ENCODE peak calls at places on chromosomes 2 and 18, in five cellular contexts. P is iris pigment epithelial cell; V is body of pancreas; M is activated T-cell treated with anti-CD3 and anti-CD28 coated beads, Interleukin-2, amount 50 U/mL, for 72 hours; A is spleen. K is an unnamed sample.

GRCh38 chr2:231418820-231419640 is 23.5 kb downstream of the B3GNT7 start:
- DNase-seq in A (peak; percentile 37), P (no peak), M (no peak), V (no peak), K (no peak)

GRCh38 chr2:172427990-172428840 is 829 bp downstream of the ITGA6 start:
- DNase-seq in A (peak; percentile 88), V (peak; percentile 71), P (peak; percentile 26), M (peak; percentile 55), K (no peak)

GRCh38 chr18:74402806-74403433 is 54.2 kb downstream of the DIPK1C start:
- DNase-seq in P (no peak), V (no peak), A (no peak), M (no peak), K (no peak)

GRCh38 chr2:133657591-133657990 is 89.3 kb upstream of the NCKAP5 start:
- DNase-seq in A (no peak), P (peak; percentile 93), V (no peak), M (no peak), K (peak; percentile 22)

GRCh38 chr2:178110681-178111080 is 1.6 kb upstream of the RBM45 start:
- DNase-seq in A (no peak), V (no peak), P (no peak), M (no peak), K (no peak)

GRCh38 chr2:100321181-100321880 is 970 bp downstream of the LONRF2 start:
- DNase-seq in M (peak; percentile 23), V (peak; percentile 84), P (peak; percentile 36), A (peak; percentile 71), K (peak; percentile 42)

GRCh38 chr2:33153008-33153407 is 206.3 kb downstream of the LTBP1 start:
- DNase-seq in P (peak; percentile 91), V (no peak), M (no peak), A (no peak), K (peak; percentile 82)

GRCh38 chr18:24198461-24198860 is 59.6 kb downstream of the CABYR start:
- DNase-seq in P (no peak), A (no peak), V (no peak), M (no peak), K (no peak)

GRCh38 chr18:36432880-36433279 is 135.4 kb downstream of the FHOD3 start:
- DNase-seq in V (no peak), M (no peak), P (no peak), A (no peak), K (no peak)

GRCh38 chr2:218285604-218286003 is 6.7 kb downstream of the TMBIM1 start:
- DNase-seq in A (no peak), P (peak; percentile 50), M (no peak), V (peak; percentile 90), K (peak; percentile 70)

GRCh38 chr18:23662309-23663263 is at the start of gene ANKRD29:
- DNase-seq in P (peak; percentile 36), V (peak; percentile 54), M (peak; percentile 55), A (peak; percentile 81), K (peak; percentile 17)

GRCh38 chr2:46518848-46519247 is 39.5 kb downstream of the TMEM247 start:
- DNase-seq in P (no peak), A (no peak), M (no peak), V (no peak), K (no peak)

GRCh38 chr18:48528861-48529260 is 10.0 kb upstream of the CTIF start:
- DNase-seq in M (no peak), A (no peak), P (no peak), V (no peak), K (no peak)

GRCh38 chr2:174014699-174015070 is 49.5 kb upstream of the SP3 start:
- DNase-seq in V (no peak), A (no peak), P (no peak), M (no peak), K (no peak)

GRCh38 chr2:149049142-149049541 is 10.6 kb downstream of the LYPD6B start:
- DNase-seq in V (no peak), M (no peak), A (no peak), P (peak; percentile 17), K (no peak)

GRCh38 chr2:239269959-239270358 is 130.9 kb downstream of the HDAC4 start:
- DNase-seq in A (peak; percentile 63), V (no peak), M (no peak), P (no peak), K (no peak)

GRCh38 chr18:26417190-26417589 is 131.2 kb downstream of the KCTD1 start:
- DNase-seq in P (no peak), V (no peak), M (no peak), A (no peak), K (no peak)

GRCh38 chr18:79733135-79733609 is 53.6 kb downstream of the CTDP1 start:
- DNase-seq in P (no peak), A (no peak), M (no peak), V (no peak), K (no peak)

GRCh38 chr2:206657087-206657486 is 14.8 kb downstream of the FAM237A start:
- DNase-seq in P (no peak), M (no peak), A (no peak), V (no peak), K (no peak)

GRCh38 chr2:31523871-31524492 is 56.8 kb downstream of the SRD5A2 start:
- DNase-seq in V (peak; percentile 68), P (peak; percentile 43), A (no peak), M (peak; percentile 63), K (peak; percentile 68)

GRCh38 chr2:111116016-111116746 is 4.5 kb upstream of the BCL2L11 start:
- DNase-seq in M (peak; percentile 56), P (no peak), V (no peak), A (no peak), K (no peak)